ENCODE peak calls at places on chromosome 15, in five cellular contexts. V is lung, M is lower lobe of right lung, W is AG10803, X is PC-9. L is an unnamed sample.

GRCh38 chr15:88440021-88440420 is 27.2 kb downstream of the MRPL46 start:
- DNase-seq in X (no peak), V (peak; percentile 11), W (peak; percentile 49), M (no peak), L (peak; percentile 52)

GRCh38 chr15:90552162-90552928 is 22.6 kb downstream of the CRTC3 start:
- DNase-seq in X (no peak), M (no peak), W (peak; percentile 97), V (no peak), L (peak; percentile 69)

GRCh38 chr15:50939911-50940310 is 31.4 kb downstream of the AP4E1 start:
- DNase-seq in X (no peak), V (no peak), M (no peak), W (no peak), L (peak; percentile 66)

GRCh38 chr15:88568589-88568988 is 22.1 kb upstream of the DET1 start:
- DNase-seq in M (no peak), V (no peak), W (peak; percentile 36), X (no peak), L (no peak)

GRCh38 chr15:83549563-83549962 is 102.4 kb downstream of the SH3GL3 start:
- DNase-seq in X (no peak), V (no peak), M (no peak), W (no peak), L (no peak)

GRCh38 chr15:28918141-28918983 is 32.6 kb downstream of the APBA2 start:
- DNase-seq in W (no peak), V (no peak), X (no peak), M (peak; percentile 34), L (peak; percentile 2)

GRCh38 chr15:94293411-94294402 is 62.3 kb downstream of the MCTP2 start:
- DNase-seq in V (no peak), X (no peak), W (no peak), M (no peak), L (peak; percentile 16)

GRCh38 chr15:40034186-40034946 is 4.6 kb downstream of the SRP14 start:
- DNase-seq in M (no peak), V (no peak), X (no peak), W (no peak), L (no peak)

GRCh38 chr15:63369296-63369695 is 12.3 kb downstream of the CA12 start:
- DNase-seq in W (no peak), X (no peak), M (no peak), V (no peak), L (no peak)

GRCh38 chr15:84400820-84401219 is 165.2 kb downstream of the GOLGA6L4 start:
- DNase-seq in X (no peak), W (no peak), V (no peak), M (no peak), L (no peak)

GRCh38 chr15:62570405-62570783 is 405.3 kb upstream of the C2CD4B start:
- DNase-seq in X (no peak), V (no peak), W (no peak), M (no peak), L (no peak)

GRCh38 chr15:69014454-69014853 is at the start of gene NOX5:
- DNase-seq in V (no peak), X (no peak), W (peak; percentile 79), M (no peak), L (no peak)

GRCh38 chr15:72057548-72058091 is 60.3 kb downstream of the MYO9A start:
- DNase-seq in X (no peak), M (no peak), W (no peak), V (no peak), L (no peak)

GRCh38 chr15:92157666-92158298 is 235.9 kb upstream of the ST8SIA2 start:
- DNase-seq in V (no peak), X (no peak), M (no peak), W (no peak), L (no peak)

GRCh38 chr15:43406192-43406591 is 35.3 kb downstream of the TUBGCP4 start:
- DNase-seq in V (no peak), X (no peak), W (peak; percentile 39), M (no peak), L (peak; percentile 71)

GRCh38 chr15:66101715-66102395 is 151.7 kb downstream of the MEGF11 start:
- DNase-seq in M (no peak), V (no peak), W (no peak), X (no peak), L (no peak)

GRCh38 chr15:99440029-99440428 is 125.8 kb upstream of the MEF2A start:
- DNase-seq in X (no peak), W (no peak), M (no peak), V (no peak), L (no peak)

GRCh38 chr15:100762913-100763627 is 116.6 kb upstream of the ALDH1A3 start:
- DNase-seq in X (no peak), W (no peak), V (no peak), M (no peak), L (no peak)

GRCh38 chr15:101183226-101183925 is 68.5 kb downstream of the CHSY1 start:
- DNase-seq in V (no peak), X (no peak), W (no peak), M (no peak), L (no peak)

GRCh38 chr15:58095415-58095814 is 29.9 kb upstream of the ALDH1A2 start:
- DNase-seq in X (no peak), W (no peak), M (no peak), V (no peak), L (no peak)

GRCh38 chr15:63075072-63075995 is 32.8 kb downstream of the TPM1 start:
- DNase-seq in V (no peak), X (no peak), W (no peak), M (no peak), L (peak; percentile 94)

GRCh38 chr15:98651581-98652220 is 3.4 kb downstream of the IGF1R start:
- DNase-seq in V (peak; percentile 26), W (no peak), M (no peak), X (peak; percentile 14), L (peak; percentile 64)

GRCh38 chr15:41952003-41952563 is 20.3 kb downstream of the EHD4 start:
- DNase-seq in M (no peak), W (no peak), V (no peak), X (no peak), L (no peak)

GRCh38 chr15:98720577-98720976 is 72.2 kb downstream of the IGF1R start:
- DNase-seq in W (peak; percentile 20), M (no peak), X (no peak), V (no peak), L (no peak)

GRCh38 chr15:42191610-42192346 is 16.3 kb downstream of the VPS39 start:
- DNase-seq in V (no peak), X (no peak), M (no peak), W (no peak), L (no peak)

GRCh38 chr15:38299216-38299615 is 46.6 kb downstream of the SPRED1 start:
- DNase-seq in W (peak; percentile 47), V (no peak), X (no peak), M (no peak), L (peak; percentile 56)

GRCh38 chr15:80059786-80060489 is 462 bp downstream of the ZFAND6 start:
- DNase-seq in W (peak; percentile 3), X (peak; percentile 56), M (peak; percentile 74), V (peak; percentile 48), L (no peak)

GRCh38 chr15:51161491-51162260 is 67.0 kb upstream of the TNFAIP8L3 start:
- DNase-seq in X (no peak), V (no peak), M (no peak), W (peak; percentile 68), L (no peak)

GRCh38 chr15:64905119-64905831 is 6.4 kb upstream of the ANKDD1A start:
- DNase-seq in X (peak; percentile 68), W (peak; percentile 64), V (peak; percentile 79), M (peak; percentile 85), L (peak; percentile 65)

GRCh38 chr15:25136119-25136518 is 181.3 kb downstream of the SNRPN start:
- DNase-seq in V (no peak), W (peak; percentile 6), X (no peak), M (no peak), L (peak; percentile 9)
- TF ChIP-seq CTCF in V (no peak), W (peak; percentile 30), X (no peak), M (no peak), L (peak; percentile 14)

DNA sequence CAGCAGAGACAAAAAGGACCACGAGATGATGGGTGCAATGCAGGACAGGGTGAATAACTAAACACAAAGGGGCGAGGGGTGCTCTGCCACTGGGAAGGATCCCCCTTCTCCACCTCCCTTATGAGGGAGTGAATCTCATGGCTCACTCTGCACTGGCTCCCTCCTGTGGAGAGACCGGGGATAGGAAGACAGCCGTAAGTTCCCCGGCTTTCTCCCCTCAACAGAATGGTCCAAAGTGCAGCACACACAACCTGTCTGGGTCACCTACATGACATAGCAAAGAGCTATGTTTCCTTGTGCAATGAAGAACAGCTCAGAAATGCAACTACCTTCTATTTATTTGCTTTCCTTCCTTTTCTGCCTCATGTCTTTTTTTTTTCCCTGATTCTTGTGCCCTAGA is 7.8 kb upstream of the ACSBG1 start:
- DNase-seq in M (no peak), W (no peak), X (no peak), V (no peak), L (no peak)
- TF ChIP-seq CTCF in M (peak; percentile 19), W (peak; percentile 57), X (peak; percentile 46), V (no peak), L (peak; percentile 49)

GRCh38 chr15:76035593-76035992 is 23.4 kb upstream of the NRG4 start:
- DNase-seq in X (no peak), V (no peak), W (no peak), M (no peak), L (no peak)
- TF ChIP-seq CTCF in X (no peak), V (no peak), W (no peak), M (no peak), L (no peak)

GRCh38 chr15:48334260-48334659 is 3.0 kb downstream of the DUT start:
- DNase-seq in X (no peak), M (no peak), V (no peak), W (no peak), L (no peak)
- TF ChIP-seq CTCF in X (no peak), M (no peak), V (no peak), W (no peak), L (no peak)

GRCh38 chr15:81336568-81336967 is 12.6 kb upstream of the STARD5 start:
- DNase-seq in M (no peak), V (no peak), W (peak; percentile 30), X (no peak), L (peak; percentile 49)
- TF ChIP-seq CTCF in M (peak; percentile 31), V (no peak), W (peak; percentile 47), X (no peak), L (peak; percentile 58)

L was measured in fibroblast of the aortic adventitia.